ENCODE peak calls at places on chromosomes 13 and 19, in nine cellular contexts. F is HepG2, T is stomach, L is transverse colon, U is A549, I is IMR-90, A is body of pancreas, P is heart left ventricle, D is Peyer's patch. G is an unnamed sample. For H3K4me1, the result is how much of the 10 kb centered on the place peaks cover.

GRCh38 chr19:44800461-44800860 is 8.4 kb upstream of the BCAM start:
- DNase-seq in F (peak), T (peak), L (peak), U (peak), I (peak), A (peak), P (peak), D (peak), G (no peak)

GRCh38 chr19:44142014-44142523 is 715 bp downstream of the ZNF234 start:
- DNase-seq in F (peak), T (no peak), L (no peak), U (no peak), I (peak), A (no peak), P (no peak), D (no peak), G (no peak)

GRCh38 chr13:52711277-52711676 is 28.3 kb downstream of the CNMD start:
- DNase-seq in F (no peak), T (no peak), L (no peak), U (no peak), I (no peak), A (no peak), P (no peak), D (no peak), G (no peak)

GRCh38 chr19:14089662-14090508 is 666 bp downstream of the SAMD1 start:
- DNase-seq in F (no peak), T (peak), L (peak), U (peak), I (peak), A (peak), P (peak), D (peak), G (no peak)

GRCh38 chr19:45391346-45391745 is 13.5 kb downstream of the PPP1R13L start:
- DNase-seq in F (peak), T (no peak), L (no peak), U (peak), I (peak), A (no peak), P (no peak), D (no peak), G (no peak)

GRCh38 chr19:35868172-35868822 is at the start of gene APLP1:
- DNase-seq in F (peak), T (peak), L (peak), U (peak), I (no peak), A (peak), P (peak), D (peak), G (no peak)

GRCh38 chr13:98450495-98451167 is 126.3 kb downstream of the STK24 start:
- DNase-seq in F (peak), T (no peak), L (no peak), U (no peak), I (no peak), A (no peak), P (peak), D (no peak), G (no peak)

GRCh38 chr19:56126983-56127780 is 6.1 kb upstream of the ZNF787 start:
- DNase-seq in F (peak), T (no peak), L (no peak), U (peak), I (no peak), A (no peak), P (no peak), D (no peak), G (no peak)

GRCh38 chr13:67049744-67050143 is 180.4 kb downstream of the PCDH9 start:
- DNase-seq in F (no peak), T (no peak), L (no peak), U (no peak), I (no peak), A (no peak), P (no peak), D (no peak), G (no peak)

GRCh38 chr13:65154661-65155447 is 2075.3 kb downstream of the PCDH9 start:
- DNase-seq in F (no peak), T (no peak), L (no peak), U (no peak), I (no peak), A (no peak), P (no peak), D (no peak), G (no peak)

GRCh38 chr19:55369651-55370304 is 485 bp downstream of the IL11 start:
- DNase-seq in F (no peak), T (no peak), L (no peak), U (peak), I (peak), A (no peak), P (no peak), D (no peak), G (no peak)

GRCh38 chr13:81275666-81276258 is 934.8 kb upstream of the SPRY2 start:
- DNase-seq in F (no peak), T (no peak), L (no peak), U (no peak), I (no peak), A (no peak), P (no peak), D (no peak), G (no peak)

GRCh38 chr13:93966267-93966936 is 513.1 kb downstream of the DCT start:
- DNase-seq in F (peak), T (no peak), L (no peak), U (no peak), I (no peak), A (no peak), P (no peak), D (no peak), G (no peak)

GRCh38 chr13:91135949-91136348 is 211.5 kb upstream of the MIR17HG start:
- DNase-seq in F (no peak), T (no peak), L (no peak), U (no peak), I (no peak), A (no peak), P (no peak), D (no peak), G (no peak)

GRCh38 chr13:90723381-90723780 is 624.1 kb upstream of the MIR17HG start:
- DNase-seq in F (no peak), T (no peak), L (no peak), U (no peak), I (no peak), A (no peak), P (no peak), D (no peak), G (no peak)

GRCh38 chr13:40528881-40529280 is 137.6 kb downstream of the FOXO1 start:
- DNase-seq in F (peak), T (no peak), L (no peak), U (no peak), I (no peak), A (no peak), P (no peak), D (no peak), G (no peak)

GRCh38 chr13:43196171-43196611 is 172.8 kb downstream of the DNAJC15 start:
- DNase-seq in F (no peak), T (no peak), L (no peak), U (no peak), I (peak), A (peak), P (peak), D (no peak), G (no peak)

GRCh38 chr13:38661276-38661675 is 25.6 kb upstream of the FREM2 start:
- DNase-seq in F (no peak), T (no peak), L (no peak), U (no peak), I (no peak), A (no peak), P (no peak), D (no peak), G (no peak)

GRCh38 chr19:15885919-15886318 is 12.0 kb downstream of the CYP4F2 start:
- DNase-seq in F (no peak), T (no peak), L (no peak), U (no peak), I (no peak), A (no peak), P (no peak), D (no peak), G (no peak)

GRCh38 chr13:30618938-30619289 is 1.2 kb downstream of the USPL1 start:
- DNase-seq in F (no peak), T (no peak), L (no peak), U (no peak), I (no peak), A (no peak), P (no peak), D (no peak), G (no peak)

GRCh38 chr19:41308450-41309224 is 1.3 kb upstream of the CCDC97 start:
- DNase-seq in F (peak), T (peak), L (peak), U (peak), I (peak), A (peak), P (peak), D (peak), G (no peak)

GRCh38 chr19:5864013-5864720 is 6.2 kb downstream of the FUT5 start:
- DNase-seq in F (no peak), T (no peak), L (no peak), U (no peak), I (no peak), A (no peak), P (no peak), D (no peak), G (no peak)

GRCh38 chr19:43765109-43765876 is 10.5 kb upstream of the SMG9 start:
- DNase-seq in F (peak), T (peak), L (peak), U (peak), I (peak), A (peak), P (peak), D (peak), G (no peak)

GRCh38 chr19:38661996-38662395 is 14.5 kb downstream of the ACTN4 start:
- DNase-seq in F (no peak), T (peak), L (peak), U (no peak), I (no peak), A (peak), P (no peak), D (no peak), G (no peak)

GRCh38 chr13:31638577-31638976 is 100.7 kb upstream of the RXFP2 start:
- DNase-seq in F (no peak), T (no peak), L (no peak), U (no peak), I (peak), A (no peak), P (peak), D (no peak), G (no peak)

GRCh38 chr13:98349731-98350305 is 172.7 kb upstream of the RNF113B start:
- DNase-seq in F (peak), T (peak), L (peak), U (peak), I (no peak), A (peak), P (no peak), D (no peak), G (no peak)

GRCh38 chr13:78660130-78660857 is 1.3 kb upstream of the OBI1 start:
- DNase-seq in F (peak), T (no peak), L (peak), U (peak), I (no peak), A (peak), P (no peak), D (peak), G (no peak)

GRCh38 chr13:113991191-113991669 is 17.4 kb upstream of the C13orf46 start:
- DNase-seq in F (no peak), T (no peak), L (no peak), U (no peak), I (no peak), A (no peak), P (peak), D (no peak), G (no peak)

GRCh38 chr13:35917252-35917941 is 213.8 kb downstream of the DCLK1 start:
- DNase-seq in F (no peak), T (no peak), L (no peak), U (no peak), I (no peak), A (no peak), P (no peak), D (no peak), G (no peak)

GRCh38 chr19:5719274-5719960 is 529 bp downstream of the LONP1 start:
- DNase-seq in F (no peak), T (no peak), L (no peak), U (no peak), I (peak), A (no peak), P (no peak), D (no peak), G (no peak)

GRCh38 chr13:97114696-97115095 is 107.4 kb upstream of the MBNL2 start:
- DNase-seq in F (no peak), T (no peak), L (no peak), U (no peak), I (no peak), A (no peak), P (no peak), D (no peak), G (no peak)

GRCh38 chr13:98506343-98507059 is 70.4 kb downstream of the STK24 start:
- DNase-seq in F (peak), T (no peak), L (no peak), U (no peak), I (no peak), A (no peak), P (no peak), D (peak), G (no peak)

GRCh38 chr19:42349378-42350107 is 24.1 kb downstream of the MEGF8 start:
- DNase-seq in F (no peak), T (no peak), L (no peak), U (no peak), I (no peak), A (no peak), P (no peak), D (no peak), G (no peak)

GRCh38 chr13:32038353-32038752 is 6.8 kb downstream of the FRY start:
- DNase-seq in F (no peak), T (no peak), L (no peak), U (no peak), I (no peak), A (no peak), P (no peak), D (no peak), G (no peak)

GRCh38 chr19:38838208-38838985 is 6.8 kb upstream of the ECH1 start:
- DNase-seq in F (no peak), T (peak), L (no peak), U (peak), I (no peak), A (peak), P (peak), D (no peak), G (no peak)

GRCh38 chr13:108342369-108343289 is 73.1 kb downstream of the TNFSF13B start:
- DNase-seq in F (peak), T (no peak), L (no peak), U (peak), I (peak), A (no peak), P (no peak), D (no peak), G (no peak)

GRCh38 chr19:42032428-42032827 is 37.6 kb downstream of the GRIK5 start:
- DNase-seq in F (no peak), T (no peak), L (no peak), U (no peak), I (no peak), A (no peak), P (peak), D (no peak), G (no peak)

DNA sequence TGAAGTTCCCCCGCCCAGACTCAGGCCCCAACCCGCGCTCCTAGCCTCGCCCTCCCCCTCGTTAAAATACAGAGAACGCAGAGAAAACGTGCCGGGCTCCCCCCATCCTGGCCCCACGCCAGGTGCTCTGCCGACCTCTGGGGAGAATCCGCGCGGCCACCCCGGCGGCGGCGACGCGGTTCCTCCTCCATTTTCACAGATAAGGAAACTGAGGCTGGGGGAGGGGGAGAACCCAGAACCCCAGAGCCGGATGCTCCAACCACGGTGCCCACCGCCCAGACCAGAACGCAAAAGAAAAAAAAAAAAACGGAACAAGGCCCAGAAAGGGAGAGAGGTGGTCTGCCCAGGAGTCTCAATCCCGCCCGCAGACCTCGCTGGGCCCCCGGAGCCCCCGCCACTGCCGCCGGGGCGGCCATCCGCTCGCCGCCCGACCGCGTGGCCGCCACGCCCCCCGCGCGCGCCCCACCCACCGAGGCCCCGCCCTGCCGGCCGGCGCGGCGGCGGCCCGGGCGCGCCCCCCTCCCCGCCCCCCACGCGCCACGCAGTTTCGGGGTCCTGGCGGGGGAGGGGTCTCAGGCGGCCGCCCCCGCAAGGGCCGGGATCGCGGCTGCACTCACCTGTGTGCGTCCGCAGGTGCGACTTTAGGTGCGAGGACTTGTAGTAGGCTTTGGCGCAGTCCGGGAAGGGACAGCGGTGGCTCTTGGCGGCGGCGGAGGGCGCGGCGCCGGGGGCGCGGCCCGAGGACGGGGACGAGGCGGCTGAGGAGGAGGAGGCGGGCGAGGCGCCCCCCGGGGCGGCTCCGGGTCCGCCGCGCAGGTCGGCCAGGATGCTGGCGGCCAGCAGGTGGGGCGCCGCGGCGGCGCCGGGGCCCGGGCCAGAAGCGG is 713 bp downstream of the KLF16 start:
- DNase-seq in F (no peak), T (no peak), L (peak), U (peak), I (no peak), A (no peak), P (peak), D (no peak), G (no peak)
- TF ChIP-seq POLR2A in F (no peak), T (no peak), L (no peak), U (no peak), I (no peak), A (no peak), P (no peak), D (no peak), G (no peak)

GRCh38 chr19:13045812-13046211 is 50.5 kb downstream of the NFIX start:
- DNase-seq in F (no peak), T (no peak), L (no peak), U (no peak), I (no peak), A (no peak), P (peak), D (no peak), G (no peak)

GRCh38 chr19:13047374-13047773 is 52.1 kb downstream of the NFIX start:
- DNase-seq in F (no peak), T (no peak), L (no peak), U (no peak), I (no peak), A (no peak), P (no peak), D (no peak), G (no peak)

GRCh38 chr19:13043285-13043684 is 48.0 kb downstream of the NFIX start:
- DNase-seq in F (no peak), T (no peak), L (no peak), U (no peak), I (no peak), A (peak), P (no peak), D (no peak), G (no peak)

GRCh38 chr19:13042443-13043130 is 47.3 kb downstream of the NFIX start:
- DNase-seq in F (no peak), T (no peak), L (no peak), U (no peak), I (peak), A (no peak), P (no peak), D (no peak), G (no peak)

GRCh38 chr19:13044160-13044853 is 49.0 kb downstream of the NFIX start:
- DNase-seq in F (no peak), T (no peak), L (no peak), U (no peak), I (peak), A (no peak), P (peak), D (no peak), G (no peak)
- H3K4me1 ChIP-seq in F (under half), T (half or more), L (half or more), U (under half), I (under half), A (under half), P (half or more), D (under half), G (half or more)

DNA sequence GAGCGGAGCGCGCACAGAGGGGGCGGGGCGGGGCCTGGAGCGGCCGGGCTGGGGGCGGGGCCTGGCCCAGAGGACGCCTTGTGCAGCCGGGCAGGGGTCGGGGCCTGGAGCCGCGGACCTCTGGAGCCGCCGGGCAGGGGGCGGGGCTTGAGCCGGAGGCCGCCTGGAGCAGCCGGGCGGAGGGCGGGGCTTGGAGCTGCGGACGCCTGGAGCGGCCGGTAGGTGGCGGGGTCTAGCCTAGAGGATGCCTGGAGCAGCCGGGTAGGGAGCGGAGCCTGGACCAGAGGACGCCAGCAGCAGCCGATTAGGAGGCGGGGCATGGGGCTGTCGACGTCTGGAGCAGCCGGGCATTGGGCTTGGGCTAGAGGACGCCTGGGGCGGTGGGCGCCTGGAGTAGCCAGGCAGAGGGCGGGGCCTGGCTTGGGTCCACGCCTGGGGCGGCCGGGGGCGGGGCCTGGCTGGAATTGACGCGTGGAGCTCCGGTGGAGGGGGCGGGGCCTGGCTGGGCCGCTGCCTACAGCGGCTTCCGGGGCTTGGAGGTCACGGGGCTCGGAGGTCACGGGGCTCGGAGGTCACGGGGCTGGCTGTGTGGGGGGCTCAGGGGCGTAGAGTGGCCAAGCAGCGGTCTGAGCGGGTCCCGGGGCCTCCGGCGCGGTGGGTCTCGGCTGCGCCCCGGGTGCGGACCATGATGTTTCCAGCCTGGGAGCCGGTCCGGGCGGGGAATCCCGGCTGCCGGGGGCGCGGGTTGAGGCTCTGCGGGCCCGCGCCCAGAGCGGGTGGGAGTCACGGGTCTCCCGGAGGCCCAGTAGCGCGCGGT is at the start of gene ANKRD10:
- DNase-seq in F (peak), T (peak), L (peak), U (peak), I (peak), A (peak), P (peak), D (peak), G (peak)
- TF ChIP-seq POLR2A in F (peak), T (no peak), L (peak), U (no peak), I (peak), A (peak), P (peak), D (peak), G (no peak)

DNA sequence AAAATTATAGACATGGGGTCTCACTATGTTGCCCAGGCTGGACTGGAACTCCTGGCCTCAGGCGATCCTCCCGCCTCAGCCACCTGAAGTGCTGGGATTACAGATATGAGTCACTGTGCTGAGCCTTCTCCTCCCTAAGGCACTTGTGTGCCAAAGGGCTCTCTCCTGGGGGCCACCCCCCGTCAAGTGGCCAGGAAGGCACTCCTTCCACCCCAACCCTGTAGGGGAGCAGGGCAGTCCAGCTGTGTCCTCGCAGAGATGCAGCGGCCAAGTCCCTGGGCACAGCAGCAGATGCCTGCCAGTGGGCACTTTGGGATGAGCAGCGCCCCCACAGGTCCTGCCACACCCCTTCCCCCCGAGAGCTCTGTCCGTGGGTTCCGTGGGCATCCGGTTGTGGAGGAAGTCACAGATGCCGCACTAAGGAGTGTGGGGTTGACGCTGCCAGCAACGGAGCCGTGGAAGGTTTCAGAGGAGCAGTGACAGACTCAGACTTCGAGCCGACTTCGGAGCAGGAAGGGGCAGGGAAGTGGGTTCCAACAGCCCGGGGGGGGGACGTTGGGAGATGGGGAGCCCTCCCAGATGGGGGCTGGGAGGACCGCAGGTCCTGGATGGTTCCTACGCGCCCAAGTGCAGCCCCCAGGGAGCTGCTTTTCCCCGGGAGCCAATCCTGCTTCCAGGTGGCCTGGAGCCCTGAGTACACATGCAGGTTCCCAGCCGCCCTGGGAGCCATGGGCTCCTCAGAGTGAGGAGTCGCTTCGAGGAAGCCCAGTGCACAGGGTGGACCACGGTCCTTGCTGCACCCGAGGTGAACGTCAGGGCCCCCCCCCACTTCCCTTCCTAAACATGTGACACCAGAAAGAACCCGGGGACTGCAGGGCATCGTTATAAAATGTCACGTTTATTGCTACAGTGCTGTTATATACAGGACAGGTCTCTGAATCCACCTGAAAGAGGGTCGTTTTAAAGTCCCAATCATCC is 3.4 kb upstream of the UQCR11 start:
- DNase-seq in F (no peak), T (no peak), L (no peak), U (no peak), I (no peak), A (no peak), P (no peak), D (peak), G (no peak)
- H3K4me1 ChIP-seq in F (under half), T (under half), L (under half), U (under half), I (under half), A (under half), P (under half), D (under half), G (under half)